ENCODE peak calls at places on chromosome 12, in nine cellular contexts. One of them, this sample, is unnamed.

GRCh38 chr12:116164976-116165425 is 112.5 kb downstream of the MED13L start:
- DNase-seq in cardiac muscle cell: peak
- DNase-seq in fibroblast of pulmonary artery: peak
- DNase-seq in psoas muscle: no peak
- DNase-seq in heart right ventricle: no peak
- DNase-seq in AG09309: no peak
- DNase-seq in colonic mucosa: no peak
- DNase-seq in transverse colon: no peak
- DNase-seq in dorsolateral prefrontal cortex: no peak
- DNase-seq in this sample: peak

GRCh38 chr12:64621257-64621942 is 11.1 kb downstream of the RASSF3 start:
- DNase-seq in cardiac muscle cell: peak
- DNase-seq in fibroblast of pulmonary artery: peak
- DNase-seq in psoas muscle: no peak
- DNase-seq in heart right ventricle: no peak
- DNase-seq in AG09309: peak
- DNase-seq in colonic mucosa: no peak
- DNase-seq in transverse colon: no peak
- DNase-seq in dorsolateral prefrontal cortex: no peak
- DNase-seq in this sample: peak

GRCh38 chr12:19849208-19849607 is 409.9 kb downstream of the AEBP2 start:
- DNase-seq in cardiac muscle cell: no peak
- DNase-seq in fibroblast of pulmonary artery: no peak
- DNase-seq in psoas muscle: no peak
- DNase-seq in heart right ventricle: no peak
- DNase-seq in AG09309: no peak
- DNase-seq in colonic mucosa: no peak
- DNase-seq in transverse colon: no peak
- DNase-seq in dorsolateral prefrontal cortex: no peak
- DNase-seq in this sample: no peak

GRCh38 chr12:31017535-31017934 is 56.1 kb upstream of the DDX11 start:
- DNase-seq in cardiac muscle cell: no peak
- DNase-seq in fibroblast of pulmonary artery: no peak
- DNase-seq in psoas muscle: no peak
- DNase-seq in heart right ventricle: no peak
- DNase-seq in AG09309: no peak
- DNase-seq in colonic mucosa: no peak
- DNase-seq in transverse colon: no peak
- DNase-seq in dorsolateral prefrontal cortex: no peak
- DNase-seq in this sample: no peak

GRCh38 chr12:92107621-92108131 is 38.0 kb downstream of the BTG1 start:
- DNase-seq in cardiac muscle cell: no peak
- DNase-seq in fibroblast of pulmonary artery: no peak
- DNase-seq in psoas muscle: no peak
- DNase-seq in heart right ventricle: no peak
- DNase-seq in AG09309: no peak
- DNase-seq in colonic mucosa: no peak
- DNase-seq in transverse colon: no peak
- DNase-seq in dorsolateral prefrontal cortex: no peak
- DNase-seq in this sample: no peak

GRCh38 chr12:76250256-76250655 is 98.0 kb downstream of the BBS10 start:
- DNase-seq in cardiac muscle cell: no peak
- DNase-seq in fibroblast of pulmonary artery: no peak
- DNase-seq in psoas muscle: no peak
- DNase-seq in heart right ventricle: no peak
- DNase-seq in AG09309: no peak
- DNase-seq in colonic mucosa: no peak
- DNase-seq in transverse colon: no peak
- DNase-seq in dorsolateral prefrontal cortex: no peak
- DNase-seq in this sample: peak

GRCh38 chr12:19850341-19851065 is 411.2 kb downstream of the AEBP2 start:
- DNase-seq in cardiac muscle cell: peak
- DNase-seq in fibroblast of pulmonary artery: peak
- DNase-seq in psoas muscle: no peak
- DNase-seq in heart right ventricle: peak
- DNase-seq in AG09309: no peak
- DNase-seq in colonic mucosa: no peak
- DNase-seq in transverse colon: no peak
- DNase-seq in dorsolateral prefrontal cortex: no peak
- DNase-seq in this sample: peak

GRCh38 chr12:117049295-117049694 is 49.9 kb downstream of the TESC start:
- DNase-seq in cardiac muscle cell: no peak
- DNase-seq in fibroblast of pulmonary artery: no peak
- DNase-seq in psoas muscle: no peak
- DNase-seq in heart right ventricle: peak
- DNase-seq in AG09309: no peak
- DNase-seq in colonic mucosa: no peak
- DNase-seq in transverse colon: no peak
- DNase-seq in dorsolateral prefrontal cortex: peak
- DNase-seq in this sample: no peak

GRCh38 chr12:59651230-59651920 is 55.5 kb downstream of the SLC16A7 start:
- DNase-seq in cardiac muscle cell: peak
- DNase-seq in fibroblast of pulmonary artery: peak
- DNase-seq in psoas muscle: no peak
- DNase-seq in heart right ventricle: no peak
- DNase-seq in AG09309: no peak
- DNase-seq in colonic mucosa: no peak
- DNase-seq in transverse colon: no peak
- DNase-seq in dorsolateral prefrontal cortex: no peak
- DNase-seq in this sample: peak

GRCh38 chr12:71780207-71780822 is 25.7 kb downstream of the RAB21 start:
- DNase-seq in cardiac muscle cell: peak
- DNase-seq in fibroblast of pulmonary artery: peak
- DNase-seq in psoas muscle: no peak
- DNase-seq in heart right ventricle: peak
- DNase-seq in AG09309: no peak
- DNase-seq in colonic mucosa: peak
- DNase-seq in transverse colon: peak
- DNase-seq in dorsolateral prefrontal cortex: peak
- DNase-seq in this sample: peak

GRCh38 chr12:90828621-90829020 is 126.4 kb downstream of the CCER1 start:
- DNase-seq in cardiac muscle cell: no peak
- DNase-seq in fibroblast of pulmonary artery: no peak
- DNase-seq in psoas muscle: no peak
- DNase-seq in heart right ventricle: no peak
- DNase-seq in AG09309: no peak
- DNase-seq in colonic mucosa: peak
- DNase-seq in transverse colon: no peak
- DNase-seq in dorsolateral prefrontal cortex: no peak
- DNase-seq in this sample: no peak

GRCh38 chr12:132489078-132489601 is 811 bp upstream of the FBRSL1 start:
- DNase-seq in cardiac muscle cell: no peak
- DNase-seq in fibroblast of pulmonary artery: no peak
- DNase-seq in psoas muscle: peak
- DNase-seq in heart right ventricle: no peak
- DNase-seq in AG09309: no peak
- DNase-seq in colonic mucosa: peak
- DNase-seq in transverse colon: peak
- DNase-seq in dorsolateral prefrontal cortex: no peak
- DNase-seq in this sample: no peak

GRCh38 chr12:84858796-84859195 is 53.8 kb downstream of the SLC6A15 start:
- DNase-seq in cardiac muscle cell: no peak
- DNase-seq in fibroblast of pulmonary artery: peak
- DNase-seq in psoas muscle: no peak
- DNase-seq in heart right ventricle: no peak
- DNase-seq in AG09309: no peak
- DNase-seq in colonic mucosa: no peak
- DNase-seq in transverse colon: no peak
- DNase-seq in dorsolateral prefrontal cortex: no peak
- DNase-seq in this sample: no peak

GRCh38 chr12:49070971-49071370 is 1.2 kb upstream of the RHEBL1 start:
- DNase-seq in cardiac muscle cell: no peak
- DNase-seq in fibroblast of pulmonary artery: no peak
- DNase-seq in psoas muscle: no peak
- DNase-seq in heart right ventricle: no peak
- DNase-seq in AG09309: no peak
- DNase-seq in colonic mucosa: no peak
- DNase-seq in transverse colon: no peak
- DNase-seq in dorsolateral prefrontal cortex: no peak
- DNase-seq in this sample: no peak
- H3K4me3 ChIP-seq in cardiac muscle cell: no peak
- H3K4me3 ChIP-seq in fibroblast of pulmonary artery: no peak
- H3K4me3 ChIP-seq in psoas muscle: no peak
- H3K4me3 ChIP-seq in heart right ventricle: no peak
- H3K4me3 ChIP-seq in AG09309: no peak
- H3K4me3 ChIP-seq in colonic mucosa: no peak
- H3K4me3 ChIP-seq in transverse colon: no peak
- H3K4me3 ChIP-seq in dorsolateral prefrontal cortex: no peak
- H3K4me3 ChIP-seq in this sample: no peak

GRCh38 chr12:94033767-94034166 is 114.6 kb upstream of the PLXNC1 start:
- DNase-seq in cardiac muscle cell: no peak
- DNase-seq in fibroblast of pulmonary artery: no peak
- DNase-seq in psoas muscle: no peak
- DNase-seq in heart right ventricle: no peak
- DNase-seq in AG09309: no peak
- DNase-seq in colonic mucosa: no peak
- DNase-seq in transverse colon: no peak
- DNase-seq in dorsolateral prefrontal cortex: no peak
- DNase-seq in this sample: no peak

GRCh38 chr12:94032368-94032767 is 116.0 kb upstream of the PLXNC1 start:
- DNase-seq in cardiac muscle cell: no peak
- DNase-seq in fibroblast of pulmonary artery: no peak
- DNase-seq in psoas muscle: no peak
- DNase-seq in heart right ventricle: no peak
- DNase-seq in AG09309: no peak
- DNase-seq in colonic mucosa: no peak
- DNase-seq in transverse colon: no peak
- DNase-seq in dorsolateral prefrontal cortex: no peak
- DNase-seq in this sample: no peak

GRCh38 chr12:94038605-94039004 is 109.8 kb upstream of the PLXNC1 start:
- DNase-seq in cardiac muscle cell: no peak
- DNase-seq in fibroblast of pulmonary artery: no peak
- DNase-seq in psoas muscle: no peak
- DNase-seq in heart right ventricle: no peak
- DNase-seq in AG09309: no peak
- DNase-seq in colonic mucosa: no peak
- DNase-seq in transverse colon: no peak
- DNase-seq in dorsolateral prefrontal cortex: no peak
- DNase-seq in this sample: no peak

GRCh38 chr12:94037444-94037843 is 110.9 kb upstream of the PLXNC1 start:
- DNase-seq in cardiac muscle cell: peak
- DNase-seq in fibroblast of pulmonary artery: no peak
- DNase-seq in psoas muscle: no peak
- DNase-seq in heart right ventricle: no peak
- DNase-seq in AG09309: no peak
- DNase-seq in colonic mucosa: no peak
- DNase-seq in transverse colon: no peak
- DNase-seq in dorsolateral prefrontal cortex: no peak
- DNase-seq in this sample: peak

DNA sequence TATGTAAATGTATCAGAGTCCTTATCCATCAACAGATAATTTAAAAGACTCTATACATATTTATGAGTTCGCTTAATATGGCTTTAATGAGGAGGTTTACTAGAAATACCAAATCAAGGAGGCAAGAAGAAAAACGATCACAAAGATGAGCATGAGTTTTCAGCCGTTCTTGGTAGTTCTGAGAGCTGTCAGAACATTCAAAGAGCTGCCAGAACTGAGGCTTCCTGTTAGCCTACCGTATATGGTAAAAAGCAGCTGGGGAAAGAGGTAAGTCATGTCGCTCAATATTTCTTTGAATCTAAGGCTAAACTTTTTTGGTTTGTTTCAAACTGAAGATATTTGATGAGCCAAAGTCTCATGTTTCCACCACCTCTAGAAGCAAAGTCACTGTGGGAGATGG is 115.3 kb upstream of the PLXNC1 start:
- DNase-seq in cardiac muscle cell: no peak
- DNase-seq in fibroblast of pulmonary artery: no peak
- DNase-seq in psoas muscle: no peak
- DNase-seq in heart right ventricle: no peak
- DNase-seq in AG09309: no peak
- DNase-seq in colonic mucosa: no peak
- DNase-seq in transverse colon: no peak
- DNase-seq in dorsolateral prefrontal cortex: no peak
- DNase-seq in this sample: no peak
- TF ChIP-seq CTCF in cardiac muscle cell: no peak
- TF ChIP-seq CTCF in fibroblast of pulmonary artery: no peak
- TF ChIP-seq CTCF in psoas muscle: no peak
- TF ChIP-seq CTCF in heart right ventricle: no peak
- TF ChIP-seq CTCF in AG09309: no peak
- TF ChIP-seq CTCF in colonic mucosa: no peak
- TF ChIP-seq CTCF in transverse colon: no peak
- TF ChIP-seq CTCF in dorsolateral prefrontal cortex: no peak
- TF ChIP-seq CTCF in this sample: no peak

GRCh38 chr12:109900752-109901580 is 892 bp downstream of the TCHP start:
- DNase-seq in cardiac muscle cell: no peak
- DNase-seq in fibroblast of pulmonary artery: peak
- DNase-seq in psoas muscle: no peak
- DNase-seq in heart right ventricle: no peak
- DNase-seq in AG09309: no peak
- DNase-seq in colonic mucosa: no peak
- DNase-seq in transverse colon: no peak
- DNase-seq in dorsolateral prefrontal cortex: no peak
- DNase-seq in this sample: peak
- H3K4me3 ChIP-seq in cardiac muscle cell: peak
- H3K4me3 ChIP-seq in fibroblast of pulmonary artery: peak
- H3K4me3 ChIP-seq in psoas muscle: peak
- H3K4me3 ChIP-seq in heart right ventricle: peak
- H3K4me3 ChIP-seq in AG09309: peak
- H3K4me3 ChIP-seq in colonic mucosa: peak
- H3K4me3 ChIP-seq in transverse colon: peak
- H3K4me3 ChIP-seq in dorsolateral prefrontal cortex: peak
- H3K4me3 ChIP-seq in this sample: peak

GRCh38 chr12:126358806-126359205 is 1293.6 kb downstream of the AACS start:
- DNase-seq in cardiac muscle cell: no peak
- DNase-seq in fibroblast of pulmonary artery: no peak
- DNase-seq in psoas muscle: no peak
- DNase-seq in heart right ventricle: no peak
- DNase-seq in AG09309: no peak
- DNase-seq in colonic mucosa: no peak
- DNase-seq in transverse colon: no peak
- DNase-seq in dorsolateral prefrontal cortex: no peak
- DNase-seq in this sample: no peak

GRCh38 chr12:126361804-126362203 is 1296.6 kb downstream of the AACS start:
- DNase-seq in cardiac muscle cell: no peak
- DNase-seq in fibroblast of pulmonary artery: no peak
- DNase-seq in psoas muscle: no peak
- DNase-seq in heart right ventricle: no peak
- DNase-seq in AG09309: no peak
- DNase-seq in colonic mucosa: no peak
- DNase-seq in transverse colon: no peak
- DNase-seq in dorsolateral prefrontal cortex: no peak
- DNase-seq in this sample: no peak

GRCh38 chr12:126362490-126362889 is 1297.3 kb downstream of the AACS start:
- DNase-seq in cardiac muscle cell: no peak
- DNase-seq in fibroblast of pulmonary artery: no peak
- DNase-seq in psoas muscle: no peak
- DNase-seq in heart right ventricle: no peak
- DNase-seq in AG09309: no peak
- DNase-seq in colonic mucosa: no peak
- DNase-seq in transverse colon: no peak
- DNase-seq in dorsolateral prefrontal cortex: no peak
- DNase-seq in this sample: no peak

DNA sequence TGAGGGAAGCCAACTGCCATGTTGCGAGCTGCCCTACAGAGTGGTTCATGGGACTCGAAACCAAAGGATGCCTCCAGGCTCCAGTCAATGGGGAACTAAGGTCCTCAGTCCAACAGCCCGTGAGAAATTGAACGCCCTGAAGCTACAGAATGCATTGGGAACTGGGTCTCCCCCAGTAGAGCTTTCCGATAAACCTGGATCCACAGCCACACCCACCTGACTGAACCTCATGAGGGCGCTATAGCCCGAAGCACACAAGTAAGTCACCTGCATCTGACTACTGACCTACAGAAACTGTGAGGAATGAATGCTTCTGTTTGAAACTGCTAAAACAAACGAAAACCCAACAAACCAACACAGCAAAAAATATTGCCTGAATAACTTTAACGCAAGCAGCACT is 1297.7 kb downstream of the AACS start:
- DNase-seq in cardiac muscle cell: no peak
- DNase-seq in fibroblast of pulmonary artery: no peak
- DNase-seq in psoas muscle: no peak
- DNase-seq in heart right ventricle: no peak
- DNase-seq in AG09309: no peak
- DNase-seq in colonic mucosa: no peak
- DNase-seq in transverse colon: no peak
- DNase-seq in dorsolateral prefrontal cortex: no peak
- DNase-seq in this sample: no peak
- TF ChIP-seq CTCF in cardiac muscle cell: no peak
- TF ChIP-seq CTCF in fibroblast of pulmonary artery: no peak
- TF ChIP-seq CTCF in psoas muscle: no peak
- TF ChIP-seq CTCF in heart right ventricle: no peak
- TF ChIP-seq CTCF in AG09309: no peak
- TF ChIP-seq CTCF in colonic mucosa: no peak
- TF ChIP-seq CTCF in transverse colon: no peak
- TF ChIP-seq CTCF in dorsolateral prefrontal cortex: no peak
- TF ChIP-seq CTCF in this sample: no peak

This sample was measured in fibroblast of the aortic adventitia.